ENCODE peak calls at places on chromosomes 2 and 18, in ten cellular contexts. I is HAP-1, W is astrocyte of the spinal cord, X is esophagus squamous epithelium, Y is uterus, F is heart right ventricle, J is tibial artery, R is HCT116, T is left lung, K is aorta. V is an unnamed sample.

GRCh38 chr2:42753188-42753813 is 10.6 kb downstream of the OXER1 start:
- DNase-seq in J (no peak), W (no peak), R (no peak), X (no peak), I (no peak), K (no peak), T (no peak), F (no peak), Y (no peak), V (no peak)

GRCh38 chr18:31610841-31611240 is 19.2 kb downstream of the TTR start:
- DNase-seq in J (no peak), R (peak; percentile 13), T (no peak), I (no peak), X (no peak), W (peak; percentile 7), F (no peak), Y (no peak), K (no peak), V (peak; percentile 61)

GRCh38 chr2:221060335-221060734 is 511.8 kb downstream of the EPHA4 start:
- DNase-seq in F (no peak), K (no peak), R (no peak), J (no peak), T (no peak), W (peak; percentile 38), X (no peak), I (no peak), Y (no peak), V (no peak)

GRCh38 chr18:50944245-50944917 is 23.5 kb upstream of the ELAC1 start:
- DNase-seq in Y (no peak), W (no peak), T (no peak), K (no peak), R (no peak), F (no peak), J (no peak), X (no peak), I (no peak), V (no peak)

GRCh38 chr2:3468296-3468988 is 50.9 kb downstream of the ADI1 start:
- DNase-seq in Y (no peak), K (no peak), I (no peak), T (peak; percentile 57), W (no peak), R (no peak), J (peak; percentile 43), F (no peak), X (no peak), V (no peak)

GRCh38 chr2:120344991-120345975 is 653 bp upstream of the INHBB start:
- DNase-seq in K (no peak), T (peak; percentile 86), R (no peak), Y (no peak), F (no peak), J (no peak), I (no peak), X (no peak), W (no peak), V (no peak)

GRCh38 chr2:219249203-219249980 is 3.7 kb upstream of the TUBA4B start:
- DNase-seq in R (no peak), F (peak; percentile 67), I (no peak), K (peak; percentile 87), Y (peak; percentile 67), X (no peak), J (peak; percentile 90), W (peak; percentile 68), T (peak; percentile 84), V (peak; percentile 94)

GRCh38 chr2:237210297-237210696 is 124.6 kb downstream of the COPS8 start:
- DNase-seq in I (no peak), Y (no peak), K (no peak), W (no peak), R (no peak), F (no peak), J (no peak), T (no peak), X (no peak), V (no peak)

GRCh38 chr2:204667990-204668389 is 122.7 kb downstream of the PARD3B start:
- DNase-seq in W (no peak), F (no peak), I (no peak), Y (no peak), J (no peak), R (no peak), K (no peak), T (no peak), X (no peak), V (no peak)

GRCh38 chr2:197920088-197920487 is 115.7 kb downstream of the PLCL1 start:
- DNase-seq in F (no peak), J (no peak), R (no peak), T (no peak), K (no peak), Y (no peak), X (no peak), I (no peak), W (no peak), V (no peak)

GRCh38 chr2:219016721-219017120 is 23.5 kb upstream of the CRYBA2 start:
- DNase-seq in I (no peak), T (peak; percentile 51), K (no peak), R (no peak), X (no peak), J (no peak), F (no peak), W (no peak), Y (no peak), V (no peak)

GRCh38 chr2:11437602-11438001 is 28.4 kb downstream of the E2F6 start:
- DNase-seq in T (no peak), J (no peak), I (no peak), K (no peak), X (no peak), R (no peak), F (no peak), Y (no peak), W (no peak), V (no peak)

GRCh38 chr18:46152808-46153617 is 48.8 kb downstream of the HAUS1 start:
- DNase-seq in Y (no peak), I (no peak), J (no peak), K (no peak), W (no peak), F (no peak), T (no peak), X (no peak), R (no peak), V (no peak)

GRCh38 chr18:11512096-11513030 is 97.0 kb upstream of the SLC35G4 start:
- DNase-seq in W (no peak), J (no peak), F (no peak), T (no peak), Y (no peak), I (no peak), X (no peak), R (no peak), K (no peak), V (peak; percentile 52)

GRCh38 chr2:183995632-183996031 is 602.7 kb upstream of the ZNF804A start:
- DNase-seq in W (peak; percentile 58), T (no peak), Y (no peak), K (no peak), J (no peak), X (no peak), I (no peak), R (no peak), F (no peak), V (no peak)

GRCh38 chr18:56575819-56576663 is 62.4 kb downstream of the TXNL1 start:
- DNase-seq in I (peak; percentile 54), K (no peak), J (no peak), W (peak; percentile 76), Y (no peak), X (no peak), T (no peak), F (no peak), R (peak; percentile 43), V (no peak)

GRCh38 chr2:43223412-43224040 is 2.9 kb downstream of the ZFP36L2 start:
- DNase-seq in J (no peak), Y (no peak), F (no peak), W (peak; percentile 55), I (no peak), X (no peak), K (no peak), R (no peak), T (no peak), V (no peak)

GRCh38 chr2:159202568-159203071 is 83.9 kb downstream of the WDSUB1 start:
- DNase-seq in W (peak; percentile 99), F (no peak), J (peak; percentile 85), X (no peak), K (peak; percentile 84), T (no peak), R (no peak), I (no peak), Y (peak; percentile 80), V (no peak)

DNA sequence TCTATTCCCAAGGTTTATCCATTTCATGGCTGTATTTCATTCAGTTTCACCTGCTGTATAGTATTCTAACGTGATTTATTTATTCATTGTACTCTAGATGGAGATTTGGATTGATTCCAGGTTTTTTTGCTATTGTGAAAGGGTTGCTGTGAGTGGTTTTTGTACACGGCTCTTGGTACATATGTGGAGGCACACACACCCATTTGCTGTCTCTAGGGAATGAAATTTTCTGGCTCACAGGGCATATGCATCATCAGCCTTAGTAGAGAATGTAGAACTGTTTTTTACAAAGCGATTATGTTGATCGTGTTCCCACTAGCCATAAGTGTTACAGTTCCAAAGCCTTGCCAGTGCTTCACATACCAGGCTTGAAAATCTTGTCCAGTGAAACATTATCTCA is 5.1 kb downstream of the SPTBN1 start:
- DNase-seq in T (no peak), Y (no peak), X (no peak), R (no peak), J (no peak), K (no peak), I (no peak), W (peak; percentile 22), F (no peak), V (no peak)
- H3K4me3 ChIP-seq in T (no peak overlapping the region), Y (no peak overlapping the region), X (no peak overlapping the region), R (no peak overlapping the region), J (no peak overlapping the region), K (no peak overlapping the region), I (no peak overlapping the region), W (no peak overlapping the region), F (no peak overlapping the region), V (no peak overlapping the region)

DNA sequence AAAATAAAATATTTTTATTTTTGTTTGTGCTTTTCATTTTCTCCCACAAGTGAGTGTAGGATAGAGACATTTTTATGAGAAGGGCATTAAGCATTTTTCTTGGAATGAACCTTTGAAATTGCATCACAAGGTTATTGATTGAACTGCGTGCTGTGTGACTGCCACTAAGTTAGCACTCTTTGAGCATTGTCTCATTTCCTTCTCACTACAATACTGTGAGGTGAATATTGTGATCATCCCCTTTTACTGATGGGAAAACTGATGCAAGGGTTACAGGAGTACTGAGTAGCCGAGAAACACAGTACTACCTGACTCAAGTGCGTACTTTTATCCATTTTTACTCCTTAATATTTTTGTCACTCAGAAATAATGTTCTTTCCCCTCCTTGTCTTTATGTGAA is 2.0 kb downstream of the NBEAL1 start:
- DNase-seq in I (no peak), R (no peak), J (no peak), Y (no peak), K (no peak), T (no peak), W (no peak), F (no peak), X (no peak), V (no peak)
- H3K4me3 ChIP-seq in I (no peak overlapping the region), R (no peak overlapping the region), J (peak overlapping the region; percentile 92), Y (peak overlapping the region; percentile 31), K (peak overlapping the region; percentile 96), T (peak overlapping the region; percentile 61), W (peak overlapping the region; percentile 33), F (no peak overlapping the region), X (peak overlapping the region; percentile 92), V (no peak overlapping the region)

GRCh38 chr2:2243666-2244065 is 87.4 kb downstream of the MYT1L start:
- DNase-seq in J (no peak), Y (no peak), T (no peak), I (no peak), X (no peak), R (no peak), F (no peak), W (no peak), K (no peak), V (no peak)
- H3K4me3 ChIP-seq in J (no peak overlapping the region), Y (no peak overlapping the region), T (no peak overlapping the region), I (no peak overlapping the region), X (no peak overlapping the region), R (no peak overlapping the region), F (no peak overlapping the region), W (no peak overlapping the region), K (no peak overlapping the region), V (no peak overlapping the region)

GRCh38 chr2:23595601-23596251 is 210.7 kb downstream of the KLHL29 start:
- DNase-seq in J (peak; percentile 81), W (peak; percentile 78), F (no peak), X (no peak), T (no peak), I (no peak), K (peak; percentile 83), R (no peak), Y (no peak), V (no peak)
- H3K4me3 ChIP-seq in J (peak overlapping the region; percentile 1), W (no peak overlapping the region), F (no peak overlapping the region), X (no peak overlapping the region), T (no peak overlapping the region), I (no peak overlapping the region), K (no peak overlapping the region), R (no peak overlapping the region), Y (no peak overlapping the region), V (no peak overlapping the region)

V was measured in Caco-2.